ENCODE peak calls at places on chromosomes 7 and 10, in four cellular contexts. A is HepG2, X is WTC11, L is K562. J is an unnamed sample.

GRCh38 chr7:33918401-33919120 is 13.2 kb downstream of the BMPER start:
- DNase-seq in A (no peak), X (no peak), L (no peak), J (no peak)

GRCh38 chr10:43259981-43260761 is 6.7 kb downstream of the RASGEF1A start:
- DNase-seq in L (no peak), A (no peak), X (no peak), J (no peak)

GRCh38 chr7:138573741-138574140 is 113.7 kb downstream of the TRIM24 start:
- DNase-seq in X (no peak), A (no peak), L (no peak), J (no peak)

GRCh38 chr10:23199768-23200511 is 7.8 kb downstream of the PTF1A start:
- DNase-seq in A (no peak), X (peak), L (no peak), J (no peak)

GRCh38 chr10:63010203-63010602 is 122.9 kb upstream of the NRBF2 start:
- DNase-seq in X (no peak), L (no peak), A (no peak), J (no peak)

GRCh38 chr7:150421831-150422230 is 28.6 kb upstream of the GIMAP8 start:
- DNase-seq in X (peak), L (no peak), A (no peak), J (no peak)

GRCh38 chr7:108455524-108455832 is 758 bp downstream of the NRCAM start:
- DNase-seq in A (no peak), X (no peak), L (no peak), J (peak)

GRCh38 chr7:104327534-104327933 is 869 bp upstream of the LHFPL3 start:
- DNase-seq in A (no peak), X (no peak), L (no peak), J (no peak)

GRCh38 chr10:124450010-124450782 is at the start of gene NKX1-2:
- DNase-seq in A (no peak), X (peak), L (no peak), J (peak)

GRCh38 chr7:3134715-3135114 is 91.0 kb upstream of the CARD11 start:
- DNase-seq in X (no peak), A (no peak), L (peak), J (no peak)

GRCh38 chr10:24897326-24897926 is 55.0 kb downstream of the PRTFDC1 start:
- DNase-seq in L (peak), X (no peak), A (peak), J (no peak)

GRCh38 chr7:78151229-78151628 is 352.7 kb downstream of the PHTF2 start:
- DNase-seq in X (no peak), L (no peak), A (no peak), J (no peak)

GRCh38 chr7:151233111-151233701 is 923 bp downstream of the CHPF2 start:
- DNase-seq in A (peak), L (peak), X (no peak), J (peak)

GRCh38 chr10:22682237-22683192 is 31.9 kb downstream of the PIP4K2A start:
- DNase-seq in L (no peak), X (no peak), A (peak), J (no peak)

GRCh38 chr7:27032843-27033242 is 63.0 kb downstream of the HOXA1 start:
- DNase-seq in A (no peak), X (no peak), L (no peak), J (peak)

GRCh38 chr10:129472696-129473555 is 5.9 kb downstream of the MGMT start:
- DNase-seq in A (no peak), L (no peak), X (no peak), J (no peak)

GRCh38 chr7:105760549-105761447 is 115.6 kb downstream of the ATXN7L1 start:
- DNase-seq in L (no peak), X (no peak), A (no peak), J (no peak)

GRCh38 chr7:143436539-143436938 is 6.7 kb upstream of the TAS2R60 start:
- DNase-seq in X (no peak), A (no peak), L (no peak), J (no peak)

GRCh38 chr10:108567899-108568752 is 1355.2 kb downstream of the XPNPEP1 start:
- DNase-seq in X (no peak), L (no peak), A (no peak), J (no peak)

GRCh38 chr7:6409091-6409490 is 38.7 kb downstream of the DAGLB start:
- DNase-seq in A (no peak), X (no peak), L (no peak), J (no peak)

GRCh38 chr7:118877187-118877586 is 652.7 kb downstream of the ANKRD7 start:
- DNase-seq in X (no peak), A (no peak), L (no peak), J (no peak)

GRCh38 chr7:50068026-50068425 is 25.0 kb downstream of the ZPBP start:
- DNase-seq in L (no peak), X (no peak), A (peak), J (peak)

GRCh38 chr10:10520391-10521385 is 497.0 kb upstream of the CELF2 start:
- DNase-seq in X (no peak), L (no peak), A (no peak), J (no peak)

GRCh38 chr7:1460757-1461639 is 1.7 kb upstream of the MICALL2 start:
- DNase-seq in L (peak), X (no peak), A (peak), J (no peak)

GRCh38 chr10:113139695-113140094 is 189.6 kb downstream of the TCF7L2 start:
- DNase-seq in A (no peak), L (no peak), X (no peak), J (no peak)

GRCh38 chr7:3404490-3404889 is 103.4 kb downstream of the SDK1 start:
- DNase-seq in X (no peak), L (no peak), A (no peak), J (peak)

DNA sequence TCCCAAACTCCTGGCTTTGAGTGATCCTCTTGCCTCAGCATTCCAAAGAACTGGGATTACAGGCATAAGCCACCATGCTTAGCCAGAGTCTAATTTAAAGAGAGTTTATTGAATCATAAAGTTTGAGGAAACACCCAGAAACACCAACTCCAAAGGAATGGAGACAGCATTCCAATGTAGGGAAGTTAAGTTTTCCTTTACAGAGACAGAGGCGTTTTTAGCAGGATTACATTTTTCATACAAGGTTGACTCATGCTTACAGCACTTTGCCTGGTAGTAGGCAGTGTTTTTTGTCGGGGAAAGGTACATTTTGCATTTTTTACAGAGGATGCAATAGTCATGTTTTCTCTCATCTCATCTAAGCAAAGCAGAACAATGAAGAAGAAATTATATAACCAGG is 18.9 kb upstream of the OPN4 start:
- DNase-seq in L (no peak), A (no peak), X (no peak), J (no peak)
- TF ChIP-seq ELF4 in L (no peak), A (no peak), X (no peak), J (no peak)

GRCh38 chr10:120735773-120736371 is 115.3 kb upstream of the WDR11 start:
- DNase-seq in L (peak), A (peak), X (no peak), J (peak)
- TF ChIP-seq ELF4 in L (no peak), A (no peak), X (no peak), J (no peak)

DNA sequence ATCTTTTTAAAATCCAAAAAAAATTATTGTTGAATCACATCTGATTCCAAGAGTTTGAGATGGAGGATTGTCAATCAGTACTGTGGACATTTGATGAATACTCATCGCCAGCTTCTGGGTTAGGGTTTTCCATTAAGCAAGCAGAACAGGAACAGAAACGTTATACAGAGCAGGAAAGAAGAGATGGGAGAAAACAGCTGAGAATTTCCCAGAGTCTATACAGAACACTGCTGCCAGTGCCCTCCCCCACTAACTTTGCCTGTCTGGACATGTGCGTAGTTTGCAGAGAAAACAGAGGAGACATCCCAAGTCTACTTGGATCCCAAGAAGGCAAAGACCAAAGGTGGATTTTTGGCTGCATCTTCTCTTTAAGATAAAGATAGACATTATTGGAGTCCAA is 19.0 kb downstream of the C10orf90 start:
- DNase-seq in L (no peak), X (no peak), A (no peak), J (no peak)
- TF ChIP-seq ELF4 in L (no peak), X (no peak), A (no peak), J (no peak)

GRCh38 chr10:7817984-7818294 is 366 bp upstream of the TAF3 start:
- DNase-seq in L (no peak), A (no peak), X (no peak), J (no peak)

GRCh38 chr10:7818295-7819125 is at the start of gene TAF3:
- DNase-seq in X (peak), L (peak), A (peak), J (peak)

GRCh38 chr10:7817576-7817975 is 729 bp upstream of the TAF3 start:
- DNase-seq in X (peak), L (no peak), A (no peak), J (no peak)

GRCh38 chr10:7824251-7824650 is 5.9 kb downstream of the TAF3 start:
- DNase-seq in X (no peak), L (no peak), A (no peak), J (no peak)

GRCh38 chr10:7819126-7819470 is 793 bp downstream of the TAF3 start:
- DNase-seq in X (peak), A (peak), L (peak), J (peak)
- TF ChIP-seq ELF4 in X (no peak), A (no peak), L (no peak), J (no peak)

DNA sequence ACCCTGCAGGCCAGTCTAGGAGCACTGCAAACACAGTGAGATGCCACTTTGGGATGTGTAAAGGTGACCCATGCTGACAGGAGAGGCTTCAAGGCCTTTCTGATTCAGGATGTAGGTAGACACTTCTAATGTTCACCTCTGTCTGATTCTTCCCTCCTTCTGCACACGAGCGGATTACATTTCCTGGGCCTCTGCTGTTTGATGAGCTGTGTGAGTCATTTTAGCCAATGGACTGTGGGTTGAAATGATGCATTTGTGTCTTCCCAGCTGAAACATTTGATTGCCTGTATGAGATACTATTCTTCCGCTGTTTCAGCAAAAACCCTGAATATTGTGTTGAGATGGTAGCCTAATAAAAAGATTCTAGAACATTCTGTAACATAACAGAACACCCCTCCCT is 135.6 kb downstream of the EMX2 start:
- DNase-seq in A (no peak), X (no peak), L (no peak), J (no peak)
- TF ChIP-seq ELF4 in A (no peak), X (no peak), L (no peak), J (no peak)

J was measured in HEK293T.